ENCODE peak calls at places on chromosome 4, in nine cellular contexts. Q is type B pancreatic cell; G is Right ventricle myocardium superior; W is AG20443; C is NCI-H146; K is progenitor cell of endocrine pancreas; H is kidney epithelial cell; B is activated CD8-positive, alpha-beta T cell treated with anti-CD3 and anti-CD28 coated beads for 36 hours; L is A172. E is an unnamed sample.

GRCh38 chr4:74632634-74633033 is 161.7 kb downstream of the BTC start:
- DNase-seq in H (peak), Q (no peak), G (no peak), K (no peak), W (no peak), B (peak), C (no peak), L (peak), E (peak)

GRCh38 chr4:164892018-164892417 is 15.0 kb downstream of the APELA start:
- DNase-seq in H (no peak), Q (no peak), C (no peak), G (no peak), W (no peak), B (no peak), K (no peak), L (no peak), E (no peak)

GRCh38 chr4:169254546-169254983 is 16.2 kb downstream of the SH3RF1 start:
- DNase-seq in Q (no peak), C (no peak), H (peak), K (no peak), L (peak), B (no peak), G (no peak), W (peak), E (peak)

GRCh38 chr4:16290681-16291420 is 64.6 kb upstream of the TAPT1 start:
- DNase-seq in W (no peak), C (no peak), H (no peak), G (no peak), Q (no peak), L (no peak), K (no peak), B (no peak), E (peak)

GRCh38 chr4:177901786-177902185 is 459.5 kb upstream of the AGA start:
- DNase-seq in W (no peak), C (no peak), L (no peak), B (no peak), G (no peak), Q (no peak), H (no peak), K (no peak), E (no peak)

GRCh38 chr4:146450524-146450923 is 71.2 kb downstream of the SLC10A7 start:
- DNase-seq in G (no peak), Q (no peak), H (no peak), C (no peak), W (peak), L (no peak), K (no peak), B (peak), E (peak)

GRCh38 chr4:87005690-87006461 is 71.1 kb downstream of the AFF1 start:
- DNase-seq in G (no peak), L (no peak), W (peak), Q (no peak), H (no peak), K (no peak), B (peak), C (no peak), E (peak)

GRCh38 chr4:138522366-138522765 is 280.2 kb upstream of the SLC7A11 start:
- DNase-seq in B (no peak), H (no peak), G (no peak), L (peak), C (peak), K (no peak), Q (no peak), W (peak), E (peak)

GRCh38 chr4:137263206-137263605 is 269.1 kb downstream of the PCDH18 start:
- DNase-seq in H (no peak), K (no peak), L (no peak), W (no peak), Q (no peak), B (no peak), C (no peak), G (no peak), E (no peak)

GRCh38 chr4:60562353-60562752 is 637.8 kb upstream of the ADGRL3 start:
- DNase-seq in K (no peak), B (no peak), Q (no peak), C (no peak), L (no peak), H (no peak), G (no peak), W (no peak), E (no peak)

GRCh38 chr4:40331092-40331824 is 3.9 kb upstream of the CHRNA9 start:
- DNase-seq in H (no peak), L (no peak), Q (no peak), W (no peak), K (no peak), G (no peak), C (no peak), B (no peak), E (no peak)

GRCh38 chr4:8110071-8110986 is 48.3 kb downstream of the ABLIM2 start:
- DNase-seq in W (no peak), G (no peak), C (no peak), B (peak), L (no peak), H (peak), Q (no peak), K (peak), E (peak)

GRCh38 chr4:159764343-159764952 is 661.6 kb downstream of the RAPGEF2 start:
- DNase-seq in G (no peak), B (peak), W (peak), H (peak), K (peak), Q (no peak), C (peak), L (peak), E (peak)

GRCh38 chr4:125891597-125892258 is 577.0 kb downstream of the FAT4 start:
- DNase-seq in H (no peak), L (peak), G (no peak), C (no peak), Q (no peak), B (no peak), W (peak), K (no peak), E (no peak)

GRCh38 chr4:159606835-159607234 is 504.0 kb downstream of the RAPGEF2 start:
- DNase-seq in H (no peak), C (no peak), K (no peak), B (no peak), L (peak), Q (no peak), W (no peak), G (no peak), E (no peak)

GRCh38 chr4:150149381-150149780 is 71.1 kb downstream of the DCLK2 start:
- DNase-seq in L (no peak), C (no peak), B (no peak), W (peak), H (no peak), K (no peak), Q (no peak), G (no peak), E (no peak)

GRCh38 chr4:55175779-55176231 is 50.4 kb upstream of the KDR start:
- DNase-seq in L (peak), K (no peak), Q (no peak), B (no peak), W (peak), H (peak), C (no peak), G (no peak), E (peak)

GRCh38 chr4:6641164-6641970 is 882 bp downstream of the MRFAP1 start:
- DNase-seq in L (peak), C (peak), K (no peak), Q (no peak), B (peak), W (peak), H (no peak), G (peak), E (peak)

GRCh38 chr4:82360298-82361177 is 13.3 kb downstream of the HNRNPD start:
- DNase-seq in K (no peak), B (no peak), G (no peak), Q (no peak), H (no peak), L (no peak), C (peak), W (peak), E (peak)

GRCh38 chr4:81635128-81635527 is 163.4 kb upstream of the RASGEF1B start:
- DNase-seq in G (no peak), Q (no peak), H (no peak), L (no peak), K (no peak), W (no peak), B (no peak), C (peak), E (no peak)

GRCh38 chr4:23966720-23967119 is 76.9 kb upstream of the PPARGC1A start:
- DNase-seq in H (no peak), Q (no peak), C (no peak), G (no peak), W (peak), B (no peak), L (no peak), K (no peak), E (no peak)

GRCh38 chr4:21512351-21512750 is 436.2 kb downstream of the KCNIP4 start:
- DNase-seq in L (peak), Q (no peak), H (no peak), C (peak), B (no peak), W (peak), K (no peak), G (no peak), E (peak)

GRCh38 chr4:101217353-101218031 is 129.8 kb downstream of the PPP3CA start:
- DNase-seq in H (no peak), G (peak), L (no peak), C (no peak), K (no peak), W (peak), Q (no peak), B (no peak), E (peak)